ENCODE peak calls at places on chromosome 11, in six cellular contexts. T is PC-3, U is GM23338, M is HCT116, Q is SK-N-SH, A is MM.1S. H is an unnamed sample.

GRCh38 chr11:19951558-19952083 is 208.7 kb downstream of the DBX1 start:
- DNase-seq in M (peak), A (peak), T (peak), U (peak), Q (peak), H (peak)

GRCh38 chr11:16603245-16603644 is 135.2 kb upstream of the C11orf58 start:
- DNase-seq in A (no peak), T (no peak), Q (no peak), U (peak), M (no peak), H (peak)

GRCh38 chr11:110907629-110908028 is 195.4 kb upstream of the ARHGAP20 start:
- DNase-seq in M (no peak), Q (no peak), T (peak), U (no peak), A (peak), H (no peak)

GRCh38 chr11:118607401-118608267 is at the start of gene PHLDB1:
- DNase-seq in M (no peak), T (peak), Q (peak), U (peak), A (no peak), H (peak)

GRCh38 chr11:86245369-86246292 is 1.1 kb downstream of the EED start:
- DNase-seq in T (no peak), U (peak), A (no peak), M (no peak), Q (peak), H (peak)

GRCh38 chr11:15769203-15769602 is 587.1 kb downstream of the SOX6 start:
- DNase-seq in Q (no peak), A (no peak), T (peak), M (no peak), U (no peak), H (no peak)

GRCh38 chr11:124172076-124172475 is 11.1 kb upstream of the OR10D3 start:
- DNase-seq in A (no peak), Q (no peak), M (no peak), U (no peak), T (no peak), H (no peak)

GRCh38 chr11:8566613-8567210 is 27.3 kb downstream of the STK33 start:
- DNase-seq in A (peak), Q (peak), M (peak), U (peak), T (peak), H (peak)

GRCh38 chr11:70191495-70192140 is 11.5 kb upstream of the FADD start:
- DNase-seq in M (peak), U (peak), T (peak), A (peak), Q (peak), H (peak)

GRCh38 chr11:119491753-119492455 is 68.9 kb upstream of the THY1 start:
- DNase-seq in T (peak), Q (no peak), M (no peak), A (no peak), U (peak), H (peak)

GRCh38 chr11:79227308-79227707 is 213.5 kb downstream of the TENM4 start:
- DNase-seq in Q (no peak), T (no peak), U (no peak), M (no peak), A (no peak), H (peak)
- TF ChIP-seq CTCF in Q (no peak), T (no peak), U (no peak), M (no peak), A (no peak), H (no peak)

DNA sequence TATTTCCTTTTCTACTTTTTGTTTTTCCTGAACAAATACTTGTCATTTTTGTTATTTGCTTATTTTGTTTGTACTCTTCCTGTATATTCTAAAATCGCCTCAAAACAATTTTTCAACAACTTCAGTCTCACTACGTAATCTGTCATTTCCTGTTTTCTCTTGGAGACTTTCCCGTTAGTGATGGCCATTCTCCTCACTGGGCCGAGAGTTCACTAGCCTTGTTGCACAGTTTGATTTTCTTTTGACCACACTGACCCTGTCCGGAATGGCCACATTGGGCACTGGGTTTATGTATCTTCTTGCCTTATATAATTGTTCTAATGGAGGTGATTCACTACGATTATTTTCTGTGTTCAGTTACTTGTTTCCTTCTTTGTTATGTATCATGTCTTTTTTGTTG is 726.1 kb downstream of the FAM181B start:
- DNase-seq in Q (no peak), U (no peak), A (no peak), T (no peak), M (no peak), H (no peak)
- TF ChIP-seq EZH2phosphoT487 in Q (no peak), U (no peak), A (no peak), T (no peak), M (no peak), H (no peak)

DNA sequence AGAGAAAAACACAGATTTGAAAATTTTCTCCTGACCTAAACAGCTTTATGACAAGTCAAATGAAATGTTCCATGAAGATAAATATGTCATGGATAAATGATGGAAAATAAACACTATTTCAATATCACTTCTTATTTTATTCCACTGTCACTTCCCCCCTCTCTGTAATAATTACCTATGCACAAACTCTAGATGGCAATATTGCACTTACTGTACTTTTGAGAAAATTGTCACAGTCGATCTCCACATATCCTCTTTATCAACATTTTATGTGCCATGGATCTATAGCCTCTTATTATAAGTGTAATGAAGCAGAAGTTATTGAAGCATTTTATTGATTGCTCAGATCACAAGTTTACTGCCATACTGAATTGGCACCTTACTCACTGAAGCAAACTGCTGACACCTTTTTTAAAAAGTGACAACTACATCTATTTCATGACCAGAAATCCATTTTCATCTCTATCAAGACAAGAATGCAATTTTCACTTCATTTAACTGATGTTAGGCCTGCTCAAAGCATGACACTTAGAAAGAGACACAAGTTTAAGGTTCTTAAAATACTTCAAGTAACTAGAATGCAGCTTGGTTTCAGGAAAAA is 133.4 kb downstream of the DCDC1 start:
- DNase-seq in Q (no peak), U (no peak), M (peak), A (peak), T (peak), H (no peak)
- TF ChIP-seq CTCF in Q (peak), U (peak), M (peak), A (peak), T (peak), H (peak)

GRCh38 chr11:121464352-121464946 is 11.7 kb upstream of the SORL1-AS1 start:
- DNase-seq in A (no peak), Q (peak), T (peak), U (no peak), M (peak), H (no peak)
- TF ChIP-seq EZH2phosphoT487 in A (no peak), Q (no peak), T (no peak), U (no peak), M (no peak), H (no peak)

GRCh38 chr11:17786824-17787525 is 52.4 kb downstream of the KCNC1 start:
- DNase-seq in U (no peak), T (peak), A (no peak), M (peak), Q (no peak), H (peak)
- TF ChIP-seq CTCF in U (no peak), T (no peak), A (no peak), M (no peak), Q (no peak), H (no peak)